ENCODE peak calls at places on chromosomes 7 and 10, in five cellular contexts. One of them, this sample, is unnamed.

GRCh38 chr10:91163709-91164474 is 56.6 kb upstream of the PCGF5 start:
- DNase-seq in fibroblast of lung: peak
- DNase-seq in activated T-cell treated with anti-CD3 and anti-CD28 coated beads for 1 hour: peak
- DNase-seq in NB4: peak
- DNase-seq in T-helper 2 cell: peak
- DNase-seq in this sample: peak

GRCh38 chr7:36287371-36288241 is 102.1 kb upstream of the ANLN start:
- DNase-seq in fibroblast of lung: no peak
- DNase-seq in activated T-cell treated with anti-CD3 and anti-CD28 coated beads for 1 hour: no peak
- DNase-seq in NB4: peak
- DNase-seq in T-helper 2 cell: no peak
- DNase-seq in this sample: peak

GRCh38 chr10:102773320-102773719 is 29.6 kb downstream of the WBP1L start:
- DNase-seq in fibroblast of lung: no peak
- DNase-seq in activated T-cell treated with anti-CD3 and anti-CD28 coated beads for 1 hour: no peak
- DNase-seq in NB4: no peak
- DNase-seq in T-helper 2 cell: no peak
- DNase-seq in this sample: no peak

GRCh38 chr10:29386347-29386999 is 97.6 kb downstream of the LYZL1 start:
- DNase-seq in fibroblast of lung: peak
- DNase-seq in activated T-cell treated with anti-CD3 and anti-CD28 coated beads for 1 hour: no peak
- DNase-seq in NB4: peak
- DNase-seq in T-helper 2 cell: no peak
- DNase-seq in this sample: no peak

GRCh38 chr10:131077724-131078123 is 233.8 kb downstream of the TCERG1L start:
- DNase-seq in fibroblast of lung: no peak
- DNase-seq in activated T-cell treated with anti-CD3 and anti-CD28 coated beads for 1 hour: no peak
- DNase-seq in NB4: no peak
- DNase-seq in T-helper 2 cell: no peak
- DNase-seq in this sample: no peak

GRCh38 chr10:17544465-17544864 is 72.7 kb downstream of the HACD1 start:
- DNase-seq in fibroblast of lung: no peak
- DNase-seq in activated T-cell treated with anti-CD3 and anti-CD28 coated beads for 1 hour: no peak
- DNase-seq in NB4: no peak
- DNase-seq in T-helper 2 cell: no peak
- DNase-seq in this sample: no peak

GRCh38 chr10:22294694-22295093 is 21.5 kb upstream of the COMMD3 start:
- DNase-seq in fibroblast of lung: no peak
- DNase-seq in activated T-cell treated with anti-CD3 and anti-CD28 coated beads for 1 hour: no peak
- DNase-seq in NB4: no peak
- DNase-seq in T-helper 2 cell: no peak
- DNase-seq in this sample: no peak

GRCh38 chr7:109529712-109530111 is 960.0 kb downstream of the DNAJB9 start:
- DNase-seq in fibroblast of lung: no peak
- DNase-seq in activated T-cell treated with anti-CD3 and anti-CD28 coated beads for 1 hour: no peak
- DNase-seq in NB4: no peak
- DNase-seq in T-helper 2 cell: no peak
- DNase-seq in this sample: no peak

GRCh38 chr7:131076032-131076431 is 251.6 kb upstream of the MKLN1 start:
- DNase-seq in fibroblast of lung: peak
- DNase-seq in activated T-cell treated with anti-CD3 and anti-CD28 coated beads for 1 hour: no peak
- DNase-seq in NB4: no peak
- DNase-seq in T-helper 2 cell: no peak
- DNase-seq in this sample: peak

GRCh38 chr10:20795391-20795790 is 101.7 kb downstream of the NEBL start:
- DNase-seq in fibroblast of lung: no peak
- DNase-seq in activated T-cell treated with anti-CD3 and anti-CD28 coated beads for 1 hour: no peak
- DNase-seq in NB4: no peak
- DNase-seq in T-helper 2 cell: no peak
- DNase-seq in this sample: no peak

GRCh38 chr7:153061913-153062528 is 302.5 kb downstream of the ACTR3B start:
- DNase-seq in fibroblast of lung: no peak
- DNase-seq in activated T-cell treated with anti-CD3 and anti-CD28 coated beads for 1 hour: no peak
- DNase-seq in NB4: peak
- DNase-seq in T-helper 2 cell: no peak
- DNase-seq in this sample: no peak

GRCh38 chr7:30526163-30526562 is 21.5 kb upstream of the GGCT start:
- DNase-seq in fibroblast of lung: no peak
- DNase-seq in activated T-cell treated with anti-CD3 and anti-CD28 coated beads for 1 hour: no peak
- DNase-seq in NB4: peak
- DNase-seq in T-helper 2 cell: no peak
- DNase-seq in this sample: no peak

GRCh38 chr10:71214641-71215160 is 2.3 kb downstream of the UNC5B start:
- DNase-seq in fibroblast of lung: no peak
- DNase-seq in activated T-cell treated with anti-CD3 and anti-CD28 coated beads for 1 hour: no peak
- DNase-seq in NB4: no peak
- DNase-seq in T-helper 2 cell: no peak
- DNase-seq in this sample: no peak

GRCh38 chr10:80410122-80410521 is 1.8 kb downstream of the PRXL2A start:
- DNase-seq in fibroblast of lung: no peak
- DNase-seq in activated T-cell treated with anti-CD3 and anti-CD28 coated beads for 1 hour: no peak
- DNase-seq in NB4: no peak
- DNase-seq in T-helper 2 cell: no peak
- DNase-seq in this sample: no peak

GRCh38 chr7:101303102-101303701 is 18.4 kb downstream of the IFT22 start:
- DNase-seq in fibroblast of lung: peak
- DNase-seq in activated T-cell treated with anti-CD3 and anti-CD28 coated beads for 1 hour: no peak
- DNase-seq in NB4: no peak
- DNase-seq in T-helper 2 cell: no peak
- DNase-seq in this sample: no peak

GRCh38 chr7:16298221-16298620 is 123.1 kb downstream of the CRPPA start:
- DNase-seq in fibroblast of lung: no peak
- DNase-seq in activated T-cell treated with anti-CD3 and anti-CD28 coated beads for 1 hour: no peak
- DNase-seq in NB4: no peak
- DNase-seq in T-helper 2 cell: no peak
- DNase-seq in this sample: no peak

GRCh38 chr7:117296066-117296465 is 26.8 kb downstream of the WNT2 start:
- DNase-seq in fibroblast of lung: no peak
- DNase-seq in activated T-cell treated with anti-CD3 and anti-CD28 coated beads for 1 hour: no peak
- DNase-seq in NB4: no peak
- DNase-seq in T-helper 2 cell: no peak
- DNase-seq in this sample: no peak

GRCh38 chr7:47609803-47610452 is 28.0 kb upstream of the TNS3 start:
- DNase-seq in fibroblast of lung: peak
- DNase-seq in activated T-cell treated with anti-CD3 and anti-CD28 coated beads for 1 hour: no peak
- DNase-seq in NB4: no peak
- DNase-seq in T-helper 2 cell: no peak
- DNase-seq in this sample: no peak

GRCh38 chr10:13972609-13973008 is 358.1 kb downstream of the FRMD4A start:
- DNase-seq in fibroblast of lung: peak
- DNase-seq in activated T-cell treated with anti-CD3 and anti-CD28 coated beads for 1 hour: no peak
- DNase-seq in NB4: no peak
- DNase-seq in T-helper 2 cell: no peak
- DNase-seq in this sample: no peak

GRCh38 chr10:76124230-76124629 is 692.8 kb downstream of the LRMDA start:
- DNase-seq in fibroblast of lung: no peak
- DNase-seq in activated T-cell treated with anti-CD3 and anti-CD28 coated beads for 1 hour: no peak
- DNase-seq in NB4: no peak
- DNase-seq in T-helper 2 cell: no peak
- DNase-seq in this sample: no peak

GRCh38 chr10:70970830-70971229 is 82.5 kb upstream of the PCBD1 start:
- DNase-seq in fibroblast of lung: peak
- DNase-seq in activated T-cell treated with anti-CD3 and anti-CD28 coated beads for 1 hour: no peak
- DNase-seq in NB4: no peak
- DNase-seq in T-helper 2 cell: no peak
- DNase-seq in this sample: no peak

GRCh38 chr10:132132391-132132841 is 54.3 kb upstream of the DPYSL4 start:
- DNase-seq in fibroblast of lung: no peak
- DNase-seq in activated T-cell treated with anti-CD3 and anti-CD28 coated beads for 1 hour: no peak
- DNase-seq in NB4: no peak
- DNase-seq in T-helper 2 cell: no peak
- DNase-seq in this sample: no peak

GRCh38 chr7:33716581-33717477 is 188.5 kb upstream of the BMPER start:
- DNase-seq in fibroblast of lung: peak
- DNase-seq in activated T-cell treated with anti-CD3 and anti-CD28 coated beads for 1 hour: no peak
- DNase-seq in NB4: peak
- DNase-seq in T-helper 2 cell: no peak
- DNase-seq in this sample: no peak

GRCh38 chr7:31340603-31341002 is at the start of gene NEUROD6:
- DNase-seq in fibroblast of lung: no peak
- DNase-seq in activated T-cell treated with anti-CD3 and anti-CD28 coated beads for 1 hour: no peak
- DNase-seq in NB4: no peak
- DNase-seq in T-helper 2 cell: no peak
- DNase-seq in this sample: no peak

GRCh38 chr7:87225696-87226095 is 6.2 kb upstream of the TMEM243 start:
- DNase-seq in fibroblast of lung: peak
- DNase-seq in activated T-cell treated with anti-CD3 and anti-CD28 coated beads for 1 hour: no peak
- DNase-seq in NB4: no peak
- DNase-seq in T-helper 2 cell: no peak
- DNase-seq in this sample: no peak

GRCh38 chr10:11856678-11857077 is 33.5 kb downstream of the PROSER2 start:
- DNase-seq in fibroblast of lung: no peak
- DNase-seq in activated T-cell treated with anti-CD3 and anti-CD28 coated beads for 1 hour: no peak
- DNase-seq in NB4: no peak
- DNase-seq in T-helper 2 cell: no peak
- DNase-seq in this sample: no peak

This sample was measured in memory B cell.